ENCODE peak calls at places on chromosomes 12 and 14, in five cellular contexts. R is upper lobe of right lung; H is GM23248; W is CD8-positive, alpha-beta T cell; A is AG10803. B is an unnamed sample.

GRCh38 chr12:70724444-70724843 is 87.2 kb upstream of the PTPRB start:
- DNase-seq in R (no peak), H (peak), W (no peak), A (peak), B (peak)

GRCh38 chr14:70114621-70115156 is 74.1 kb downstream of the SLC8A3 start:
- DNase-seq in R (no peak), H (no peak), W (no peak), A (no peak), B (no peak)

GRCh38 chr12:109199324-109199723 is 82.9 kb downstream of the ACACB start:
- DNase-seq in R (peak), H (no peak), W (no peak), A (no peak), B (no peak)

GRCh38 chr12:107247650-107248049 is 154.3 kb upstream of the CRY1 start:
- DNase-seq in R (no peak), H (no peak), W (no peak), A (no peak), B (no peak)

GRCh38 chr14:80055912-80056801 is 155.1 kb downstream of the DIO2 start:
- DNase-seq in R (no peak), H (peak), W (no peak), A (peak), B (peak)

GRCh38 chr12:47837190-47838171 is 17.8 kb upstream of the HDAC7 start:
- DNase-seq in R (peak), H (peak), W (peak), A (peak), B (peak)

GRCh38 chr12:56152756-56153137 is 360 bp downstream of the MYL6B start:
- DNase-seq in R (no peak), H (peak), W (no peak), A (no peak), B (no peak)

GRCh38 chr14:54435500-54435981 is 5.6 kb downstream of the CNIH1 start:
- DNase-seq in R (no peak), H (peak), W (no peak), A (peak), B (peak)

GRCh38 chr12:16622315-16622714 is 16.4 kb upstream of the LMO3 start:
- DNase-seq in R (no peak), H (no peak), W (no peak), A (no peak), B (no peak)

GRCh38 chr12:109761631-109761950 is 48.0 kb downstream of the FAM222A start:
- DNase-seq in R (peak), H (no peak), W (no peak), A (no peak), B (no peak)

GRCh38 chr12:127485528-127485927 is 781.4 kb upstream of the TMEM132C start:
- DNase-seq in R (no peak), H (peak), W (no peak), A (peak), B (peak)

GRCh38 chr12:76890407-76891143 is 11.8 kb upstream of the CSRP2 start:
- DNase-seq in R (no peak), H (no peak), W (peak), A (no peak), B (no peak)

GRCh38 chr12:58888131-58888783 is 32.0 kb downstream of the LRIG3 start:
- DNase-seq in R (no peak), H (peak), W (no peak), A (peak), B (peak)

GRCh38 chr12:20248646-20249045 is 119.7 kb upstream of the PDE3A start:
- DNase-seq in R (no peak), H (no peak), W (no peak), A (no peak), B (no peak)

GRCh38 chr12:88577537-88577936 is 2.7 kb downstream of the KITLG start:
- DNase-seq in R (no peak), H (peak), W (no peak), A (peak), B (no peak)

GRCh38 chr14:101601603-101602465 is 40.5 kb downstream of the DIO3 start:
- DNase-seq in R (peak), H (no peak), W (no peak), A (no peak), B (no peak)

GRCh38 chr14:67941456-67942018 is 122.0 kb downstream of the RAD51B start:
- DNase-seq in R (no peak), H (peak), W (no peak), A (peak), B (peak)

GRCh38 chr14:58428011-58428807 is 690 bp downstream of the KIAA0586 start:
- DNase-seq in R (no peak), H (peak), W (no peak), A (peak), B (peak)

GRCh38 chr12:12398026-12398859 is 41.4 kb downstream of the BORCS5 start:
- DNase-seq in R (peak), H (peak), W (no peak), A (peak), B (peak)

GRCh38 chr12:27025116-27025515 is 2.8 kb downstream of the MED21 start:
- DNase-seq in R (no peak), H (peak), W (no peak), A (no peak), B (no peak)

GRCh38 chr12:50188875-50189575 is 21.9 kb upstream of the CERS5 start:
- DNase-seq in R (no peak), H (no peak), W (no peak), A (no peak), B (no peak)

GRCh38 chr12:12779529-12779928 is 5.9 kb upstream of the APOLD1 start:
- DNase-seq in R (no peak), H (peak), W (no peak), A (peak), B (peak)

GRCh38 chr12:27552886-27553560 is 29.0 kb downstream of the PPFIBP1 start:
- DNase-seq in R (no peak), H (peak), W (no peak), A (no peak), B (no peak)

GRCh38 chr12:76847260-76847659 is 31.6 kb downstream of the CSRP2 start:
- DNase-seq in R (no peak), H (no peak), W (no peak), A (no peak), B (no peak)

GRCh38 chr12:131844656-131845055 is 16.5 kb downstream of the MMP17 start:
- DNase-seq in R (no peak), H (no peak), W (no peak), A (no peak), B (no peak)

GRCh38 chr14:74133833-74134481 is 49.2 kb downstream of the LIN52 start:
- DNase-seq in R (no peak), H (no peak), W (no peak), A (no peak), B (no peak)

DNA sequence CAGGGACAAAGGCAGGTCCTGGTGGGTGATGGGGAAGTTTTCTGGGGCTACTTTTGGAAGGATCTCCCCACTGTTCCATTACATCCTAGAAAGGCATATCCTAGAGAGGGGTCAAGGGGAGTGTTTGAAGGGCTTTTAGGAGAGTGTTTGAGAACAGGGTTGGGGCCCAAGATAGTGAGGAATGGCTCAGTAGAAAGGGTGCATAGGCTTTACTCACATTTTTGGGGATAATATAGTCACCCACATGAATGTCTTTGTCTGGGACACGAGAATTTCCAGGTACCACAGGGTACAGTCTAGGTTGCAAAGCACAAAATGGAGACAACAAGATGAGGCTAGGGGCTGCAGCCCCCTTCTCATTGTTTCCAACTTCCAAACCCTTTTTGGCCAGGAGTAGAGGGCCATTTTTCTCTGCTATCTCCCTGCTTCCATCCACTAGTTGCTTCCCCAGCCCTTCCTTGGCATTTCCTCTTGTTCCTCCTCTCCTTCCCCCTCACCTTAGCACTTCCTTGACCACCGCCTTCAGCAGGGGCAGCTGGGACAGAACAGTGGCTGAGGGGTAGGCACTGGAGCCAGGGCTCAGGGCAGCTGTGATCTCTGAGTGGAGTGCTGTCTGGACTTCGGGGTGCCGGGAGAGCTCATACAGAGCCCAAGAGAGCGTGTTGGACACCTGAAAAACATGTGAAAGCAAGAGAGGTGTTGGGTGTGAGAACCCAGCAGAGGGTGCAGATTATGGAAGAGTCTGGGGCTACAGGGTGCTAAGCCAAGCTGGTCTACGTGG is 2.8 kb downstream of the CYP27B1 start:
- DNase-seq in R (no peak), H (no peak), W (no peak), A (no peak), B (no peak)
- H3K4me3 ChIP-seq in R (no peak), H (no peak), W (peak), A (no peak), B (no peak)

GRCh38 chr12:113332688-113333087 is 2.2 kb downstream of the SLC8B1 start:
- DNase-seq in R (no peak), H (no peak), W (no peak), A (no peak), B (no peak)
- H3K4me3 ChIP-seq in R (peak), H (no peak), W (peak), A (no peak), B (no peak)

GRCh38 chr12:116171549-116171948 is 105.9 kb downstream of the MED13L start:
- DNase-seq in R (no peak), H (peak), W (no peak), A (no peak), B (peak)
- H3K4me3 ChIP-seq in R (no peak), H (no peak), W (no peak), A (no peak), B (no peak)

GRCh38 chr12:10369557-10370150 is 20.2 kb downstream of the KLRK1 start:
- DNase-seq in R (no peak), H (no peak), W (no peak), A (no peak), B (no peak)

GRCh38 chr12:10372534-10372931 is 17.3 kb downstream of the KLRK1 start:
- DNase-seq in R (no peak), H (no peak), W (no peak), A (no peak), B (no peak)

GRCh38 chr12:10374624-10375018 is 15.2 kb downstream of the KLRK1 start:
- DNase-seq in R (no peak), H (no peak), W (no peak), A (no peak), B (no peak)
- H3K4me3 ChIP-seq in R (no peak), H (no peak), W (peak), A (no peak), B (no peak)

GRCh38 chr14:100071545-100071944 is 6.3 kb downstream of the EVL start:
- DNase-seq in R (no peak), H (no peak), W (no peak), A (no peak), B (no peak)

GRCh38 chr14:100070310-100070709 is 5.1 kb downstream of the EVL start:
- DNase-seq in R (no peak), H (no peak), W (no peak), A (no peak), B (no peak)

GRCh38 chr14:100074431-100075100 is 9.3 kb downstream of the EVL start:
- DNase-seq in R (no peak), H (no peak), W (no peak), A (no peak), B (no peak)

GRCh38 chr14:100076133-100076532 is 10.9 kb downstream of the EVL start:
- DNase-seq in R (peak), H (peak), W (no peak), A (peak), B (no peak)

GRCh38 chr14:100072783-100073346 is 7.6 kb downstream of the EVL start:
- DNase-seq in R (peak), H (no peak), W (no peak), A (no peak), B (no peak)
- H3K4me3 ChIP-seq in R (peak), H (no peak), W (peak), A (no peak), B (no peak)

DNA sequence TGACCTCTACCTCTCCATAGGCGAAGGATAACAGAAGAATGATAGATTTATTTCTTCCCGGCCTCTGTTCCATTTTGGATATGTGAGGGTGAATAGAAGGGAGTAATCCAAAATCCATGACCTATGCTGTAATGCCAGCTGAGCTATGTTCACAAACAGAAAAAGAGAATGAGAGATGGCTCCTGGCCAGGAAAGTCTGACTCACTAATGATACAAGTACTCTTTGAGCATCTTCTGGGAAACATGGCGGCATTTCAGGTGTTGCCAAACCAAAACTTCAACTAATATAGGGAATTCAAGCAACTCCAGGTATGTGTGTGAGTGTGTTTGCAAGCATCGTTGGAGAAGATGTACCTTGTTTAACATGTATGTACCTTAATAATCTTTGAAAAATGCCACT is 55.1 kb downstream of the MED13L start:
- DNase-seq in R (no peak), H (peak), W (no peak), A (peak), B (peak)
- H3K4me3 ChIP-seq in R (no peak), H (no peak), W (no peak), A (no peak), B (no peak)

DNA sequence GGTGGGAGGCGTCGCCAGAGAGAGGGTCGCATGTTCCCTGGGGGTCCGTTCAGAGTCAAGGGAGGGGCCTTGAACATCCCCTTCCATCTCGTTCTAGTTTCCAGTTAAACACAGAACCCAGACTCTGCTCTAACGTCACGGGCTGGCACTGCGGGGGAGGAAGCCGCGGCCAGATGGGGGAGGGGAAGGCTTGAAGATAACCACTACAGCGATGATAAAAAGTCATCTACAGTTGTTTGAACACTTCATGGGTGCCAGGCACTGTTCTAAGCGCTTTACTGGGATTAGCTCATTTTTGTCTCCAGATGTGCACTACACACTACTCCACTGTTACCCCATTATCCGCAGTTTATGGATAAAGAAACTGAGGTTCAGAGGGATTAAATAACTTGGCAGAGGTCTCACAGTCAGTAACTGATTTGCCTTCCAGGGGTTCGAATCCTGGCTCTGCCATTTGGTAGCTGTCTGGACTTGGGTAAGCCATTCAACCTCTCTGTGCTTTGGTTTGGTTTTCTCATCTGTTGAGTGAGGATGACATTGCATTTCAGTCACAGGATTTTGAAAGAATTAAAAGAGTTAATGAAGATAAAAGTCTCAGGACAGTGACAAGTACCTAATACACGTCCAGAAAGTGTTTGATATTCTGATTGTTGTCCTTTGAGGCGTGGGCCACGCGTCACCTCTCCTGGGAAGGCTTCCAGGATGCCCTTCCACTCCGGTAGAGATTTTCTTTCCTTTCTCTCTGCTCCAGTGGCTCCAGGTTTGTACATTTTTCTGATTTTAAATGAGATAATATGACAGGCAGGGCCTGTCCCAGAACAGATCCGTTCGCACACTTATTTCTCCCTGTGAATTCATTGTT is 798 bp upstream of the RASAL1 start:
- DNase-seq in R (no peak), H (no peak), W (peak), A (no peak), B (no peak)
- H3K4me3 ChIP-seq in R (no peak), H (no peak), W (peak), A (no peak), B (no peak)